ENCODE peak calls at places on chromosomes 5 and 9, in four cellular contexts. C, S, H and U are unnamed samples.

GRCh38 chr9:76394896-76395244 is 644 bp upstream of the RFK start:
- DNase-seq in C (no peak), S (peak; percentile 78), H (peak; percentile 69), U (peak; percentile 58)

GRCh38 chr5:139855451-139855850 is 59.8 kb downstream of the PSD2 start:
- DNase-seq in C (no peak), S (no peak), H (no peak), U (no peak)

GRCh38 chr5:57488308-57488955 is 5.8 kb upstream of the ACTBL2 start:
- DNase-seq in C (peak; percentile 80), S (no peak), H (no peak), U (no peak)

GRCh38 chr5:112626079-112626478 is 111.6 kb upstream of the APC start:
- DNase-seq in C (no peak), S (no peak), H (no peak), U (no peak)

GRCh38 chr5:122726990-122727616 is 47.8 kb upstream of the SNX2 start:
- DNase-seq in C (peak; percentile 76), S (no peak), H (no peak), U (peak; percentile 16)

GRCh38 chr9:35844628-35845301 is 15.7 kb downstream of the TMEM8B start:
- DNase-seq in C (peak; percentile 89), S (peak; percentile 37), H (no peak), U (no peak)

GRCh38 chr5:44389410-44389879 is at the start of gene FGF10:
- DNase-seq in C (peak; percentile 2), S (no peak), H (peak; percentile 84), U (no peak)

GRCh38 chr5:168947212-168947868 is 353.6 kb downstream of the SLIT3 start:
- DNase-seq in C (peak; percentile 29), S (peak; percentile 60), H (peak; percentile 82), U (peak; percentile 69)

GRCh38 chr9:76255781-76256455 is 138.3 kb downstream of the RFK start:
- DNase-seq in C (peak; percentile 87), S (no peak), H (no peak), U (no peak)

GRCh38 chr9:7238244-7238637 is 480.5 kb downstream of the KDM4C start:
- DNase-seq in C (no peak), S (no peak), H (no peak), U (no peak)

GRCh38 chr9:69265891-69266290 is 59.1 kb upstream of the ENTREP1 start:
- DNase-seq in C (peak; percentile 10), S (no peak), H (no peak), U (no peak)

GRCh38 chr9:92728831-92729734 is 35.5 kb downstream of the BICD2 start:
- DNase-seq in C (no peak), S (no peak), H (peak; percentile 38), U (peak; percentile 75)

GRCh38 chr5:74546796-74547195 is 93.7 kb downstream of the ENC1 start:
- DNase-seq in C (peak; percentile 46), S (no peak), H (no peak), U (no peak)

GRCh38 chr5:1552469-1553255 is 28.9 kb upstream of the LPCAT1 start:
- DNase-seq in C (no peak), S (no peak), H (no peak), U (peak; percentile 12)

GRCh38 chr9:87725356-87725899 is 491 bp upstream of the CTSL start:
- DNase-seq in C (no peak), S (no peak), H (peak; percentile 58), U (no peak)

GRCh38 chr9:87722393-87722792 is 3.5 kb upstream of the CTSL start:
- DNase-seq in C (no peak), S (no peak), H (no peak), U (no peak)

DNA sequence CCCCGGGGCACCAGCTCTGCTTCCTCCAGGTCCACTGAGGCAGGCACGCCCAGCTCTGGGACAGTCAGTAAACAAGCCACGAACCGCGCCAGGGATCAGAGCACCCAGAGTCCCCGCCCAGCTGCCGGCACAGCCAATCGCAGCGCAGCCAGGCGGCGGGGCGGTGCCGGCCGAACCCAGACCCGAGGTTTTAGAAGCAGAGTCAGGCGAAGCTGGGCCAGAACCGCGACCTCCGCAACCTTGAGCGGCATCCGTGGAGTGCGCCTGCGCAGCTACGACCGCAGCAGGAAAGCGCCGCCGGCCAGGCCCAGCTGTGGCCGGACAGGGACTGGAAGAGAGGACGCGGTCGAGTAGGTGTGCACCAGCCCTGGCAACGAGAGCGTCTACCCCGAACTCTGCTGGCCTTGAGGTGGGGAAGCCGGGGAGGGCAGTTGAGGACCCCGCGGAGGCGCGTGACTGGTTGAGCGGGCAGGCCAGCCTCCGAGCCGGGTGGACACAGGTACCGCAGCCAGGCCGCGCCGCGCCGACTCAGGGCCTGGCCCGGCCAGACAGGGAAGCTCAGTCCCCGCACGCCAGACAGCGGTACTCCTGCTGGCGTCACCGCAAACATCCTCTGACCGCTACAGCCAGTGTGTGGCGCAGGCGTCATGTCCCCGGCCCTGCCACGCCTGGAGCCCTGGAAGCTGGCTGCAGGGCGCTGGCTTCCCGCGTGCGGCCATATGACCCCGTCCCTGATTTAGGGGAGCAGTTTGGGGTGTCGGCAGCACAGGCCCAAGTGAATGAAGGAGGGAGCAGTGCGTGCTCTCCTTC is at the start of gene CTSL:
- DNase-seq in C (peak; percentile 70), S (peak; percentile 26), H (peak; percentile 95), U (peak; percentile 34)
- TF ChIP-seq CTCF in C (peak; percentile 23), S (no peak), H (peak; percentile 41), U (no peak)

GRCh38 chr9:107309271-107309670 is 26.2 kb downstream of the RAD23B start:
- DNase-seq in C (peak; percentile 39), S (no peak), H (no peak), U (no peak)
- TF ChIP-seq CTCF in C (no peak), S (no peak), H (no peak), U (no peak)

DNA sequence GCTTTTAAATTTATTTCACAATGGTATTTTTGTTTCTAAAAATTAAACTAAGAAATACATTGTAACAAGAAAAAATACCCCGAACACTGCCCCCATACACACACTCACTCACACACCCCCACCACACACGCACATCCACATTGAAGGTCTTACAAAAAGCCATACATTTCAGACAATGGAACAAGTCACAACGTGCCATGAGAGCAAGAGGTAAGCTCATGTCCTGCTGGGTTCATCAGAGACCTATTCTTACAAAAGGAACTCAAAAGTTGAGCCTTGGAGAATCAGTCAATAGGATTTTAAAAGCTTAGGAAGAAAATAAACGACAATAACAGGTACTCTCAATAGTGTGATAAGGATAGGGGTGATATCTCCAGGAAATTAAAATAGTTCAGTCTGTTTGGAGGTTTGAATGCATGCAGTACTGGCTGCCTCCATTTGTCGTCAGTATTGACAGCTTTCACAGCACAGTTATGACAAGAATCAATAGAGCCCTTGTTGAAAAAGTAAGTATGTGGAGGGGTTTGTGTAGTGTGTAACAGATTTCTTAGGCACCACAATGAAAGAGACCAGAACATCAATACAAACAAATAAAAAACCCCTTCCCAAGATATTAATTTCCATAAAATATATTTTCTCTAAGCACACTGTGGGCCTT is 1826.2 kb upstream of the CDH6 start:
- DNase-seq in C (no peak), S (no peak), H (no peak), U (no peak)
- TF ChIP-seq CTCF in C (no peak), S (no peak), H (peak; percentile 57), U (no peak)

DNA sequence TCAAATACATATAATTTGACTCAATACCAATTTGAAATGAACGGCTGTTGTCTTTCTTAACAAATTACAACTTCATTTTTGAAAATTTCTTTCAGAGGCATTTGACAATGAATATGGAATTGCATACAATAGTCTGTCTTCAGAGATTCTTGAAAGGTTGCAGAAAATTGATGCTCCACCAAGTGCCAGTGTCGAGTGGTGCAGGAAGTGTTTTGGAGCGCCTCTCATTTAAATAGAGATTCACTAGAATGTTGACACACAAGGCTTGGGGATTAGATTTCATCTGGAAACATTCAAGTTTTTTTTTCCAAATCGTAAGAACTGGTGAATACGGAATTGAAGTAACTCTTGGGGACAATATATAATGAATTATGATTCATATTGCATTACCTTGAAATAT is 8.1 kb downstream of the RPS6 start:
- DNase-seq in C (no peak), S (peak; percentile 12), H (no peak), U (no peak)
- TF ChIP-seq CTCF in C (no peak), S (no peak), H (no peak), U (no peak)

DNA sequence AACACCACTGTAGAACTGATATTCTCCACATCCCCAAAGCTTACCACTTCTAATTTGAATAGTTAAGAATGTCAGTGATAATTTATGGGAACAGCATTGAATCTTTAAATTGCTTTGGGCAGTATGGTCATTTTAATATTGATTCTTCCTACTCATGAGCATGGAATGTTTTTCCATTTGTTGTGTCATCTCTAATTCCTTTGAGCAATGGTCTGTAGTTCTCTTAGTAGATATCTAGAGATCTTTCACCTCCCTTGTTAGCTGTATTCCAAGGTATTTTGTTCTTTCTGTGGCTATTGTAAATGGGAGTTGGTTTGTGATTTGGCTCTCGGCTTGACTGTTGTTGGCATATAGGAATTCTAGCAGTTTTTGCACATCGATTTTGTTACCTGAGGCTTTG is 1341.8 kb upstream of the CDH9 start:
- DNase-seq in C (no peak), S (no peak), H (no peak), U (no peak)
- TF ChIP-seq CTCF in C (no peak), S (no peak), H (no peak), U (no peak)

DNA sequence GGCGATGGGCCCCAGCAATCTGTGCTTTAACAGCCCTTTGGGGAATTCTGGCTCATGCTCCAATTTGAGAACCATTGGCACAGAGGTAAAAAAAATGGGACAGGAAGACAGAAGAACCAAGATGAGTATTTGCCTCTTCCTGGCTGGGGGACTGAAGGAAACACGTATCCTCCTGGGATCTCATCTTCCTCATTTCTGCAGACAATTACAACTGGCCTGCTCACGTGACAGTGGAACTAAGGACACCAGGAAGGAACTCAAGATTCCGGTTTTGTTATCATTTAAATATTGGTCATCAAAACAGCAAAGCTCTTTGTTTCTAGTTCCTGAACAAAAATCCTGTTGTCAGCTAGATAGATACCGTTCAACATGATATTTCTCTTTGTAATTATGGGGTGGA is 216.0 kb upstream of the DAP start:
- DNase-seq in C (no peak), S (no peak), H (no peak), U (no peak)
- TF ChIP-seq CTCF in C (no peak), S (no peak), H (no peak), U (no peak)

GRCh38 chr9:91090132-91090410 is 271.6 kb downstream of the AUH start:
- DNase-seq in C (no peak), S (no peak), H (no peak), U (no peak)

GRCh38 chr9:91086657-91087563 is 274.8 kb downstream of the AUH start:
- DNase-seq in C (no peak), S (no peak), H (no peak), U (no peak)

GRCh38 chr9:91085499-91086291 is 276.0 kb downstream of the AUH start:
- DNase-seq in C (no peak), S (no peak), H (no peak), U (no peak)

GRCh38 chr9:91092214-91092613 is 269.5 kb downstream of the AUH start:
- DNase-seq in C (no peak), S (no peak), H (no peak), U (no peak)

DNA sequence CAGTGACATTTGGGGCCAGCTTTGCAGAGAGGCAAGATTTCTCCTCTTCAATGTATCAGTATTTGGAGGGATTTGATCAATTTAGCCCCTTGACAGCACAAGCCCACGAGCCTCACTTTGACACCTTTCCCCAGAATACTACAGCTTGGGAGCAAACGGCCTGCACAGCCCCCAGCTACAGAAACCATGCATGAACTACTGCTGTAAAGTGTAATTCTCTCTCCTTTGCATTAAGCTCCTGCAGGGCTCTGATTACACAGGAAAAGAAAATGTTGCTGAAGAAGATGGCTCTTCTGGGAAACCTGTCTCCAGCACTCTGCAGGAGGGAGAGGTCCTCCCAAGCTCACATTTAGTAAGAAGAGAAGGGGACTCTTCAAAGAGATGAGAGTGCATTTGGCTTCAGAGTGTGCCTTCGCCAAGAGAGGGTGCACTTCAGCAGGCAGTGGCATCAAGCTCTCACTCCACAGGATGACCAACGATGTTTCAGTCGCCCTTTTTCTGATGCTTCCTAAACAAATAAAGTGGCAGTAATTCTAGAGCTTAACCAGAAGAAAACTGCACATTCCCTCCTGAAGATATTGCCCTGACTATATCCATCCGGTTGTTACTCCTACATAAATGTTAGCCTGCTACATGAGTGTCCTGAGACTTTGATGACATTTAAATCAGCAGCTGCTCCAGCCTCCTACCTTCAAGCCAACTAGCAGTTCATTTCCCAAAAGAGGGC is 272.1 kb downstream of the AUH start:
- DNase-seq in C (peak; percentile 66), S (peak; percentile 48), H (no peak), U (peak; percentile 24)
- TF ChIP-seq CTCF in C (peak; percentile 73), S (peak; percentile 20), H (peak; percentile 48), U (peak; percentile 61)